ENCODE peak calls at places on chromosomes 1 and 21, in nine cellular contexts. U is thoracic aorta, P is kidney, S is left ventricle myocardium inferior, O is fibroblast of pulmonary artery, W is GM20000, Q is WTC11, N is AG10803, C is neural crest cell. F is an unnamed sample.

GRCh38 chr21:29206445-29206844 is 76.0 kb downstream of the MAP3K7CL start:
- DNase-seq in U (no peak), P (no peak), S (no peak), O (no peak), W (no peak), Q (no peak), N (no peak), C (no peak), F (no peak)

GRCh38 chr1:164702216-164702615 is 143.2 kb downstream of the PBX1 start:
- DNase-seq in U (no peak), P (no peak), S (no peak), O (no peak), W (no peak), Q (no peak), N (peak), C (no peak), F (no peak)

GRCh38 chr1:246726881-246727280 is 2.7 kb downstream of the SCCPDH start:
- DNase-seq in U (no peak), P (no peak), S (no peak), O (no peak), W (no peak), Q (no peak), N (no peak), C (no peak), F (no peak)

GRCh38 chr1:27058976-27059688 is 46.5 kb upstream of the TENT5B start:
- DNase-seq in U (no peak), P (no peak), S (no peak), O (no peak), W (no peak), Q (peak), N (no peak), C (no peak), F (no peak)

GRCh38 chr1:94609619-94610018 is 68.1 kb upstream of the F3 start:
- DNase-seq in U (no peak), P (no peak), S (no peak), O (no peak), W (no peak), Q (no peak), N (no peak), C (no peak), F (no peak)

GRCh38 chr1:235911876-235912275 is 45.2 kb upstream of the LYST start:
- DNase-seq in U (no peak), P (no peak), S (no peak), O (no peak), W (no peak), Q (no peak), N (no peak), C (no peak), F (no peak)

GRCh38 chr21:45580181-45580575 is 37.9 kb upstream of the SLC19A1 start:
- DNase-seq in U (no peak), P (peak), S (peak), O (no peak), W (no peak), Q (peak), N (no peak), C (no peak), F (peak)

GRCh38 chr21:31727181-31727580 is 4.7 kb downstream of the SCAF4 start:
- DNase-seq in U (no peak), P (no peak), S (no peak), O (no peak), W (no peak), Q (no peak), N (no peak), C (no peak), F (no peak)

GRCh38 chr1:200238311-200238710 is 171.5 kb downstream of the ZNF281 start:
- DNase-seq in U (no peak), P (no peak), S (no peak), O (no peak), W (no peak), Q (no peak), N (no peak), C (no peak), F (no peak)

GRCh38 chr1:205535096-205535495 is 30.6 kb downstream of the CDK18 start:
- DNase-seq in U (no peak), P (peak), S (no peak), O (no peak), W (no peak), Q (peak), N (no peak), C (no peak), F (no peak)

GRCh38 chr1:183711691-183712401 is 58.7 kb upstream of the APOBEC4 start:
- DNase-seq in U (no peak), P (no peak), S (peak), O (peak), W (no peak), Q (no peak), N (peak), C (no peak), F (no peak)

GRCh38 chr1:202580604-202581003 is 129.7 kb downstream of the SYT2 start:
- DNase-seq in U (no peak), P (no peak), S (no peak), O (no peak), W (no peak), Q (no peak), N (peak), C (no peak), F (no peak)

GRCh38 chr1:27785763-27786162 is 12.7 kb downstream of the STX12 start:
- DNase-seq in U (no peak), P (no peak), S (no peak), O (peak), W (no peak), Q (no peak), N (peak), C (no peak), F (no peak)

GRCh38 chr1:109850827-109851226 is 59.8 kb upstream of the CSF1 start:
- DNase-seq in U (no peak), P (no peak), S (no peak), O (peak), W (no peak), Q (no peak), N (no peak), C (no peak), F (no peak)

GRCh38 chr1:209885403-209886218 is 52.4 kb upstream of the SYT14 start:
- DNase-seq in U (no peak), P (no peak), S (no peak), O (no peak), W (no peak), Q (no peak), N (no peak), C (no peak), F (no peak)

GRCh38 chr1:49331066-49331852 is 554.6 kb upstream of the BEND5 start:
- DNase-seq in U (no peak), P (peak), S (no peak), O (no peak), W (no peak), Q (no peak), N (no peak), C (no peak), F (no peak)
- TF ChIP-seq CTCF in U (no peak), P (no peak), S (no peak), O (no peak), W (no peak), Q (no peak), N (no peak), C (no peak), F (no peak)

DNA sequence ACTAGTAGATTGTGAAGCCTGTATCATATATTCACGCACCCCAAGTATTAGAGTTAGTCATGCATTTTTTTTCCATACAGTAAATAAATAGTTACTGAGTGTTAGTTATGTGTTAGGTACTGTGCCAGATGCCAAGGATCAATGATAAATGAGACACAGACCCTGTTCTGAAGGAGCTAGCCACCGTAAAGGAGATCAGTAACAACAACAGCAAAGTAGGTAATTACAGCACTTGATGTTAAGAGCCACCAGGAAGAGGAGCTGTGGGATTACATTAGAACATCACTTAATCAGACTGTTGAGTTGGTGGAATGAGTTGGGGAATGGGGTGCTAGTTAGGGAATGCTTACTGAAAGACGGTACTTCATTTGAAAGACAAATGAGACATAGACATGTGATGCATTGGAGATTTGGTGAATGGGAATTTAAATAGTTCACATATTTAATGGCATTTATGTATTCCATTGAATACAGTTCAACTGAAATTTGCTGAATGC is 21.0 kb downstream of the PRKAA2 start:
- DNase-seq in U (no peak), P (no peak), S (no peak), O (no peak), W (no peak), Q (no peak), N (no peak), C (no peak), F (no peak)
- TF ChIP-seq CTCF in U (no peak), P (no peak), S (no peak), O (no peak), W (no peak), Q (no peak), N (no peak), C (no peak), F (no peak)

GRCh38 chr1:107477233-107477632 is 336.4 kb downstream of the NTNG1 start:
- DNase-seq in U (no peak), P (no peak), S (no peak), O (no peak), W (peak), Q (peak), N (no peak), C (no peak), F (no peak)
- TF ChIP-seq CTCF in U (no peak), P (no peak), S (no peak), O (no peak), W (no peak), Q (peak), N (peak), C (peak), F (no peak)

DNA sequence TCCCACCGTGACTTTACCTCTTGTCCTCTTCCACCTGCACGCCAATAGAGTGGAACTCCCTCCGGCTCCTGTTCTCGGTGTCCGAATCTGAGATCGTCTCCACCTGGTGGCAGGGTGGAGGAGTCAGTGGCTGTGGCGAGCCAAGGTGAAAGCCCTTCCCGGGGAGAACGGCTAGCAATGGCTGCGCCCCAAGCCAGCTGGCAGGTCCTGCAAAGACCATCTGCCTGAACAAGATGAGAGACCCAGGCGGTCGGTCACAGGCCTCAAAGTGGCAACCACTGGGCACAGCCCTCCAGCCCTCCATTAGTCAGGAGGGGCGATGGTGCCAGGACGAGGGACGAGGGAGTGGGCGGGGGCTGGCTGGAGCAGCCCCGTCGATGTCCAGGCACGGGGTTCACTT is 25.4 kb upstream of the SMIM12 start:
- DNase-seq in U (no peak), P (no peak), S (no peak), O (no peak), W (peak), Q (peak), N (no peak), C (no peak), F (no peak)
- TF ChIP-seq CTCF in U (no peak), P (peak), S (no peak), O (no peak), W (peak), Q (no peak), N (no peak), C (no peak), F (no peak)

DNA sequence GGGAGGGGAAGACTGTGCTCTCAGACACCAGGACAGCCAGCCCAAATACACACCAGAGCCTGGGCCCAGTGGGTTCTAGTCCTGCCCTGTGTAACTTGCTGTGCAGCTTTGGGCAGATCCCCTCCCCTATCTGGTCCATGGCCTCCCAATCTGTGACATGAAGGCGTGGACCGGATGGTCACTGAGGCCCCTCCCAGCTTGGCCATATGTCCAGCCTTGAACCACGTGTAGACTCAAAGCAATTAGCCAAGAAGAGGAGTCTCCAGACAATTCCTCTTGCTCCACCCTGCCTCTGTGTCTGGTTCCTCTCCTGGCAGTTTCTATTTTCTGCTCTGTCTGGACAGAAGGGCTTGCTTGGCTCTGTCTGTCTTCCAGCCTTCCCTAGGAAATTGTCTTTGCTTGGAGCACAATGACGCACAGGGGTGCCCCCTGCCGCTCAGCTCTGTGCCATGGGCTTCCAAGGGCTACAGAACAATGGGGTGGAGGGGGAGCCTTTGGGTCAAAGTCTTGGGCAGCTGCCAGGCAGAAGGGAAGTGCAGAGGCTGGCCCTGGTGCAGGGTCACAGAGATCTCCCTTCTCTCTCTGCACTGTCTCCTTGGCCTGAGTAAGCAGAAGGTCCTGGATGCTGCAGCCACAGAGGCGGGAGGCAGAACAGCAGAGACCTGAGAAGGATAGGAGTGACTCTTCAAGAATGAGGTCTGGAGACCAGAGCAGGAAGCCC is 66.1 kb downstream of the TENT5C start:
- DNase-seq in U (no peak), P (no peak), S (peak), O (peak), W (no peak), Q (peak), N (peak), C (no peak), F (no peak)
- TF ChIP-seq CTCF in U (no peak), P (peak), S (peak), O (peak), W (no peak), Q (no peak), N (peak), C (no peak), F (no peak)

GRCh38 chr1:97139512-97139911 is 417.9 kb downstream of the PTBP2 start:
- DNase-seq in U (no peak), P (no peak), S (no peak), O (peak), W (no peak), Q (no peak), N (peak), C (no peak), F (no peak)

GRCh38 chr1:97135972-97136371 is 414.4 kb downstream of the PTBP2 start:
- DNase-seq in U (no peak), P (no peak), S (no peak), O (no peak), W (no peak), Q (no peak), N (no peak), C (no peak), F (no peak)

GRCh38 chr1:97137862-97138514 is 416.4 kb downstream of the PTBP2 start:
- DNase-seq in U (no peak), P (no peak), S (no peak), O (peak), W (peak), Q (no peak), N (peak), C (no peak), F (no peak)

GRCh38 chr1:97136971-97137370 is 415.4 kb downstream of the PTBP2 start:
- DNase-seq in U (no peak), P (no peak), S (no peak), O (no peak), W (no peak), Q (no peak), N (no peak), C (no peak), F (no peak)

GRCh38 chr1:97138515-97139032 is 417.0 kb downstream of the PTBP2 start:
- DNase-seq in U (no peak), P (no peak), S (no peak), O (no peak), W (peak), Q (no peak), N (no peak), C (no peak), F (no peak)
- TF ChIP-seq CTCF in U (no peak), P (no peak), S (no peak), O (no peak), W (no peak), Q (peak), N (no peak), C (no peak), F (no peak)

GRCh38 chr1:30629501-30629900 is 93.9 kb downstream of the MATN1 start:
- DNase-seq in U (no peak), P (no peak), S (no peak), O (no peak), W (no peak), Q (no peak), N (no peak), C (no peak), F (no peak)

GRCh38 chr1:30623431-30623830 is 100.0 kb downstream of the MATN1 start:
- DNase-seq in U (no peak), P (no peak), S (no peak), O (no peak), W (no peak), Q (no peak), N (no peak), C (no peak), F (no peak)

GRCh38 chr1:30631700-30632099 is 91.7 kb downstream of the MATN1 start:
- DNase-seq in U (no peak), P (no peak), S (no peak), O (no peak), W (no peak), Q (no peak), N (no peak), C (no peak), F (no peak)

GRCh38 chr1:30627994-30628393 is 95.4 kb downstream of the MATN1 start:
- DNase-seq in U (no peak), P (no peak), S (no peak), O (no peak), W (no peak), Q (no peak), N (no peak), C (no peak), F (no peak)

DNA sequence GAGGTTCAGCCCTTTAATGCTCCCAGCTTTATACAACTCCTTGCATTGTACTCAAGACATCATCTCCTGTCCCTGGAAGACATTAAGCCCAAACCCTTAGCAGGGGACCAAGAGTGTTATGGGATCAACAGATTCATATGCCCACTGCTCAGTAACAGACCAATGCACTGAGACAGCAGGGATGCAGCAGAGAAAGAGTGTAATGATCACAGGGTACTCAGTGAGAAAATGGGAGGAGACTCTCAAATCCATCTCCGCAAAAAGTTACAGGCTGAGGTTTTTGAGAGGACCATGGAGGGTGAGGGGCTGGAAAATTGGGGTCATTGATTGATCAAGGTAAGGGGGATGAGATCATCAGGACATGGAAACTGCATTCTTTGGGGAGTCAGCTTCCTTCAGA is 96.2 kb downstream of the MATN1 start:
- DNase-seq in U (no peak), P (no peak), S (no peak), O (no peak), W (no peak), Q (no peak), N (no peak), C (no peak), F (no peak)
- TF ChIP-seq CTCF in U (no peak), P (no peak), S (no peak), O (no peak), W (no peak), Q (no peak), N (no peak), C (no peak), F (no peak)

GRCh38 chr1:119546641-119547040 is 39.6 kb downstream of the HSD3B1 start:
- DNase-seq in U (no peak), P (no peak), S (no peak), O (no peak), W (no peak), Q (no peak), N (no peak), C (no peak), F (no peak)

GRCh38 chr1:119551218-119551617 is 44.2 kb downstream of the HSD3B1 start:
- DNase-seq in U (no peak), P (no peak), S (no peak), O (no peak), W (no peak), Q (no peak), N (no peak), C (no peak), F (no peak)

GRCh38 chr1:119547805-119548204 is 40.8 kb downstream of the HSD3B1 start:
- DNase-seq in U (no peak), P (no peak), S (no peak), O (no peak), W (no peak), Q (no peak), N (no peak), C (no peak), F (no peak)

GRCh38 chr1:119547306-119547705 is 40.3 kb downstream of the HSD3B1 start:
- DNase-seq in U (no peak), P (no peak), S (no peak), O (no peak), W (no peak), Q (no peak), N (no peak), C (no peak), F (no peak)

GRCh38 chr1:119549719-119550141 is 42.7 kb downstream of the HSD3B1 start:
- DNase-seq in U (no peak), P (no peak), S (no peak), O (peak), W (peak), Q (peak), N (peak), C (peak), F (no peak)
- TF ChIP-seq CTCF in U (no peak), P (peak), S (peak), O (peak), W (peak), Q (peak), N (peak), C (peak), F (no peak)

GRCh38 chr1:8396912-8397406 is 79.0 kb downstream of the SLC45A1 start:
- DNase-seq in U (peak), P (no peak), S (no peak), O (peak), W (peak), Q (no peak), N (peak), C (no peak), F (no peak)

GRCh38 chr1:8396083-8396911 is 78.4 kb downstream of the SLC45A1 start:
- DNase-seq in U (no peak), P (no peak), S (no peak), O (peak), W (no peak), Q (no peak), N (peak), C (no peak), F (no peak)

GRCh38 chr1:8398086-8398485 is 80.2 kb downstream of the SLC45A1 start:
- DNase-seq in U (no peak), P (no peak), S (no peak), O (no peak), W (no peak), Q (no peak), N (no peak), C (no peak), F (no peak)

GRCh38 chr1:8397511-8397910 is 79.6 kb downstream of the SLC45A1 start:
- DNase-seq in U (no peak), P (no peak), S (no peak), O (peak), W (peak), Q (no peak), N (peak), C (no peak), F (no peak)

GRCh38 chr1:8398677-8399076 is 80.8 kb downstream of the SLC45A1 start:
- DNase-seq in U (no peak), P (no peak), S (no peak), O (no peak), W (no peak), Q (no peak), N (no peak), C (no peak), F (no peak)
- TF ChIP-seq CTCF in U (no peak), P (no peak), S (peak), O (no peak), W (no peak), Q (no peak), N (no peak), C (peak), F (no peak)

GRCh38 chr1:7961199-7962010 is at the start of gene PARK7:
- DNase-seq in U (peak), P (peak), S (peak), O (peak), W (peak), Q (peak), N (peak), C (peak), F (peak)
- TF ChIP-seq CTCF in U (peak), P (peak), S (peak), O (peak), W (no peak), Q (no peak), N (peak), C (peak), F (no peak)